ENCODE peak calls at places on chromosomes 16 and 17, in five cellular contexts. T is IMR-90, E is neuronal stem cell, X is H1, O is trophoblast cell. F is an unnamed sample.

GRCh38 chr17:73765824-73766563 is 121.7 kb upstream of the SDK2 start:
- DNase-seq in T (no peak), E (no peak), X (no peak), O (no peak), F (no peak)

GRCh38 chr17:55609737-55610201 is 98.5 kb upstream of the SMIM36 start:
- DNase-seq in T (peak), E (no peak), X (no peak), O (no peak), F (peak)

GRCh38 chr16:85563515-85564276 is 49.4 kb upstream of the GSE1 start:
- DNase-seq in T (peak), E (no peak), X (no peak), O (no peak), F (peak)

GRCh38 chr17:36696805-36697204 is 95.4 kb downstream of the MRM1 start:
- DNase-seq in T (no peak), E (no peak), X (no peak), O (no peak), F (no peak)

GRCh38 chr17:36524428-36524876 is 10.2 kb downstream of the MYO19 start:
- DNase-seq in T (peak), E (no peak), X (no peak), O (no peak), F (no peak)

GRCh38 chr16:16075463-16076399 is 126.3 kb downstream of the ABCC1 start:
- DNase-seq in T (peak), E (no peak), X (no peak), O (no peak), F (peak)

GRCh38 chr16:86242244-86243122 is 267.8 kb upstream of the FOXF1 start:
- DNase-seq in T (no peak), E (no peak), X (no peak), O (no peak), F (no peak)

GRCh38 chr16:24766057-24766456 is 36.6 kb downstream of the TNRC6A start:
- DNase-seq in T (no peak), E (no peak), X (no peak), O (no peak), F (no peak)

GRCh38 chr16:66701516-66701915 is 5.0 kb upstream of the CMTM4 start:
- DNase-seq in T (no peak), E (no peak), X (no peak), O (peak), F (no peak)

GRCh38 chr16:47008174-47008573 is 34.7 kb upstream of the DNAJA2 start:
- DNase-seq in T (peak), E (no peak), X (no peak), O (no peak), F (no peak)

GRCh38 chr16:70573451-70574121 is 50.0 kb downstream of the SF3B3 start:
- DNase-seq in T (peak), E (no peak), X (no peak), O (no peak), F (peak)

GRCh38 chr16:22192261-22193133 is 13.6 kb upstream of the EEF2K start:
- DNase-seq in T (peak), E (no peak), X (no peak), O (peak), F (peak)

DNA sequence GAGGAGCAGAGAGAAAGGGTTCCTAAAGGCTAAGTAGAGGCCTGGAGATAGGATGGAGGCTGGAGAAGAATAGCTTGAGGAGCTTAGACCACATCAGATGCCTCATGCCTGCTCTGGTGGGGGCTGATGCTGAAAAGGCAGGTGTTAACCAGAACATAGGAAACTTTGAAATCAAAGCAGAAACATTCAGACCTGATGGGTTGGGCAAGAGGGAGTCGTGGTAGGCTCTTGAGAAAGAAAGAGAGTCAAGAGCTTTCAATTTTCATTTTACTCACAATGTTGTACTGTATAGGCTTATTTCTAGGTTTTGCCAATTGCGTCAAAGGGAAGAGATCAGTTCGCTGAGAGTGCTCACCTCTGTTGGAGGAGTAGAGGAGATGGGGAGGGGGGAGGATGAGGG is 406.6 kb upstream of the SALL1 start:
- DNase-seq in T (no peak), E (no peak), X (no peak), O (no peak), F (no peak)
- H2AK5ac ChIP-seq in T (peak), E (no peak), X (no peak), O (no peak), F (no peak)

GRCh38 chr16:28495098-28495793 is 803 bp downstream of the APOBR start:
- DNase-seq in T (no peak), E (no peak), X (no peak), O (no peak), F (no peak)

GRCh38 chr16:28497386-28497785 is 2.9 kb downstream of the APOBR start:
- DNase-seq in T (no peak), E (no peak), X (no peak), O (no peak), F (no peak)

GRCh38 chr16:28494141-28494851 is at the start of gene APOBR:
- DNase-seq in T (no peak), E (no peak), X (no peak), O (no peak), F (no peak)

GRCh38 chr16:28496844-28497243 is 2.4 kb downstream of the APOBR start:
- DNase-seq in T (no peak), E (no peak), X (no peak), O (no peak), F (no peak)

GRCh38 chr16:28495795-28496749 is 1.6 kb downstream of the APOBR start:
- DNase-seq in T (no peak), E (no peak), X (no peak), O (no peak), F (no peak)
- H4K91ac ChIP-seq in T (no peak), E (no peak), X (peak), O (peak), F (no peak)

DNA sequence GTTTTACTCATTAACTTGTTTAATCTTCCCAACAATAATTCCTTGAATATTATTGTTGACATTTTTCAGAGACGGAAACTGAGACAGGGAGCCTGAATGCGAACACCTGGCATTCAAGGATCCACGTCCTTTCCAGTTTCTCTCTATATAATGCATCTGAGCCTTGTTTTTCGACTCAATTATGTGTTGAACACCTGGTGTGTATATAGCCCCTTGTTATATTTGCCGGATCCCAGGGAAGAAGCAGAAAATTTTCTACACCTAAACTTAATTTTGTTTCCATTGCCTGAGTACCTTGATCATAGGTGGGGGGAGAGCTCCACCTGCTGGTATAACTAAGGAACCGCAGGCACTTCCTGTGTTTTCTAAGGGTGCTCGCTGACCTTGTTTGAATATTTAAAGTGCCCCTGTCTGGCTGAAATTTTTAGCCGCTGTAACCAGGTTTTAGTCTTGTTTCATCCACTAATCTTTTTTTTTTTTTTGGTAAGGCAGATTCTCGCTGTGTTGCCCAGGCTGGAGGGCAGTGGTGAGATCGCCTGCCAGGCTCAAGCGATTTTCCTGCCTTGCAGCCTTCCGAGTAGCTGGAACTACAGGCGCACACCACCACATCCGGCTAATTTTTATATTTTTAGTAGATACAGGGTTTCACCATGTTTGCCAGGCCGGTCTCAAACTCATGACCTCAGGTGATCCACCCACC is 6.6 kb upstream of the NUBP1 start:
- DNase-seq in T (peak), E (peak), X (peak), O (peak), F (peak)
- H3K4me3 ChIP-seq in T (no peak), E (no peak), X (no peak), O (no peak), F (no peak)

GRCh38 chr17:42759982-42760651 is 910 bp upstream of the RAMP2 start:
- DNase-seq in T (no peak), E (no peak), X (no peak), O (no peak), F (no peak)

GRCh38 chr17:42761638-42762037 is 611 bp downstream of the RAMP2 start:
- DNase-seq in T (no peak), E (no peak), X (no peak), O (no peak), F (no peak)

GRCh38 chr17:42766124-42766523 is 5.1 kb downstream of the RAMP2 start:
- DNase-seq in T (no peak), E (no peak), X (no peak), O (no peak), F (no peak)

GRCh38 chr17:42760652-42761581 is at the start of gene RAMP2:
- DNase-seq in T (no peak), E (no peak), X (no peak), O (no peak), F (peak)
- H2AK5ac ChIP-seq in T (peak), E (peak), X (no peak), O (no peak), F (no peak)

DNA sequence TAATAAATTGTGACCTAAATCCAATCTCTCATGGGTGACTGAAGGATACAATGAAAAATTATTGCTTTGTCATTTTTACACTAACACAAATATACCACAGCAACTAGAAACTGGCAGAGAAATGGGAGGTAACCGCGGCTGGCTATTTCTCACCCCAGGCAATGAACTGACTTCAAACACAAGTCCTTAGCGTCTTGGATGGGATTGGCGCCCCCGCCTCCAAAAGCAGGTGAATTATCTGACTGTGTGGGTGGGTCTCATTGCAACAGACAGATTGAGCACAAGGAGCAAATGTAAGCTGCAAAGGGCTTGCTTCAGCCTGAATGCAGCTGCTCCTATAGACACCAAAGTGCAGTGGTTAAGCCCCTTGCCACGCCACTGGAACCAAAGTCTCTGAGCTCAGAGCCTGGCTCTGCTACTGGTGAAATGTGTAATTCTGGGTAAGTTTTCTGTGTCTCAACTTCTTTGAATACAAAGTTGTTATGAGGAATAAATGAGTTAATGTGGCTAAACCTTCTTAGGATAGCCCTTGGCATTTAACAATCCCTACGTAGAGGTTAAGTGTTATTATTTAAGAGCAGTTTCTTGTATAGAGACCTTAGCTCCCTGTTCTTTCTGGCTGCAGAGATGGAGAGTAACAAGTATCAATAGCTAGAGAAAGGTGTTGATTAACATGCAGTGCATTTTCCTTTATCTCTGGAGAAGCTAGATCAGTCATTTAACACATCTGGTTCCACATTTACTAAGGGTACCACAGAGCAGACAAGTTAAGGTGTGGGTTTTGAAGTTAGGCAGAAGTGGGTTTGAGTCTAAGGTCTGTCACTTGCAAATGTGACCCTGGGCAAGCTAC is 224.8 kb downstream of the XYLT1 start:
- DNase-seq in T (no peak), E (no peak), X (no peak), O (no peak), F (no peak)
- H4K91ac ChIP-seq in T (no peak), E (no peak), X (no peak), O (no peak), F (no peak)

DNA sequence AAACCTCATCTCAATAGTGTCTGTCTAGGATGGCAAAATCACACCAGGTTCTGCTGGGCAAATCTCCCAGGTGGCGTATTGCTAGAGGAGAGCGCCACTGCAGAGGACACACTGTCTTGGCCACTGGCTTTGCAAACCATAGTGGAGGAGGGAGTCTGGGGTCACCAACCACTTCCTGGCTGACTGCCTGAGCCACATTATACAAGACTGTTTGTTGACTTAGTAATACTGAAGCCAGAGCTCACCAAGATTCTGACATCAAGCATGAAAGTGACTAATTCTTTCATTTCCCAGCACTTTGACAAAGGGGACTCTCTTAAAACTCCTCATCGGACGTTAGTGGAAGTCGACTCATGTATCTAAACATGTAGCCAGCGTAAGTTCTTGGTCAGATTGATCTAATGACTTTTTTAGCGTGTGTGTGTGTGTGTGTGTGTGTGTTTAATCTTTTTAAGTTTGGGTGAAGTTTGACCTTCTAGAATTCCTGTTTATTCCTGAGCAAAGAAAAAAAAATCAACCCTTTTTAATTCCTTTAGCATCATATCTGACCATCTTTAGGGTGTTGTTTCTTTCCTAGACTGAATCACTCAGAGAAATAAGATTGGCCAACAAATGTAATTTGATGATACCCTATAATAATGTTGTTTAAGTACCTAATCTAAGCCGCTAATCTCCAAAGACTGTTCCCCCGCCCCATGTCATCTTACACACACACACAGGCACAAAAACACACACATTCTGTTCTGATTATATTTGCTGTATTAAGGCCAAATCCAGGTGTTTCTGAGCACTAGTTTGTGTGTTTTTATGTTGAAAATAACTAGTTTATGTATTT is 13.8 kb downstream of the PITPNC1 start:
- DNase-seq in T (peak), E (no peak), X (no peak), O (no peak), F (peak)
- H3K4me3 ChIP-seq in T (peak), E (no peak), X (no peak), O (no peak), F (peak)

DNA sequence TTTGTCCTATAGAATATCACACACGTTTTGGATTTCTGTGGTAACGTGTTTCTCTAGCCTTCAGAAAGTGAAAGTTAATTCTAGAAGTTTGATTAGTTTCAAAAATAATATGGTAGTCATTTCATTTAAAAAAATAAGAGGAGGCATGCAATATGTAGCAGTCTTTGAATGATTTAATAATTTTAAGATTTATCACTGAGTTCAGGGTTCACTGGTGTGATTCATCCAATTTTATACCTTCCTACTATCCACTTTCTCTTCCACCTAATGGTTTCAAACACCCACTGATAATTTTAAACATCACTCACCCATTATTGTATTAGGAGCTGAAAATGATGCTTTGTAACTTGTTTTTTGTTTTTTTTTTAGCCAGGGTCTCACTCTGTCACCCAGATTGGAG is 42.3 kb downstream of the CMC2 start:
- DNase-seq in T (no peak), E (no peak), X (no peak), O (no peak), F (no peak)
- H2AK5ac ChIP-seq in T (no peak), E (no peak), X (no peak), O (no peak), F (no peak)

F was measured in mesenchymal stem cell.